ENCODE peak calls at places on chromosomes 13 and 19, in six cellular contexts. V is progenitor cell of endocrine pancreas, Y is Peyer's patch, I is breast epithelium, E is pancreas, L is B cell. K is an unnamed sample.

GRCh38 chr19:53595510-53595867 is 36.3 kb upstream of the DPRX start:
- DNase-seq in Y (no peak), I (no peak), E (no peak), L (no peak), V (no peak), K (no peak)

GRCh38 chr13:95714142-95714832 is 37.3 kb downstream of the DNAJC3 start:
- DNase-seq in L (no peak), V (no peak), I (no peak), E (no peak), Y (no peak), K (no peak)

GRCh38 chr19:15457701-15458484 is 6.5 kb downstream of the RASAL3 start:
- DNase-seq in V (no peak), L (peak), Y (no peak), I (no peak), E (no peak), K (no peak)

GRCh38 chr13:29523199-29523931 is 72.1 kb downstream of the SLC7A1 start:
- DNase-seq in I (no peak), E (peak), L (no peak), Y (peak), V (no peak), K (no peak)

GRCh38 chr13:74187564-74187963 is 53.4 kb upstream of the KLF12 start:
- DNase-seq in L (no peak), Y (no peak), I (no peak), V (no peak), E (no peak), K (no peak)

GRCh38 chr13:113158946-113159345 is 498 bp downstream of the PROZ start:
- DNase-seq in E (no peak), I (no peak), L (no peak), V (no peak), Y (no peak), K (no peak)

GRCh38 chr13:112943309-112944125 is 25.5 kb upstream of the MCF2L start:
- DNase-seq in I (no peak), Y (peak), V (peak), L (peak), E (peak), K (no peak)

GRCh38 chr13:79492313-79492798 is 11.4 kb downstream of the NDFIP2 start:
- DNase-seq in L (no peak), E (no peak), I (no peak), V (no peak), Y (no peak), K (no peak)

GRCh38 chr13:76754414-76754813 is 131.8 kb downstream of the KCTD12 start:
- DNase-seq in I (no peak), V (no peak), E (no peak), Y (no peak), L (no peak), K (no peak)

GRCh38 chr19:12932392-12933286 is 872 bp downstream of the FARSA start:
- DNase-seq in I (no peak), L (peak), E (no peak), V (no peak), Y (no peak), K (no peak)

GRCh38 chr19:49097453-49098288 is 12.4 kb downstream of the SNRNP70 start:
- DNase-seq in Y (peak), E (peak), L (peak), V (peak), I (peak), K (peak)

GRCh38 chr19:46413262-46414031 is at the start of gene CCDC8:
- DNase-seq in V (peak), E (peak), Y (no peak), L (no peak), I (peak), K (no peak)

GRCh38 chr19:33064117-33064777 is 441 bp downstream of the RHPN2 start:
- DNase-seq in Y (peak), E (peak), I (no peak), V (peak), L (peak), K (no peak)

GRCh38 chr19:45526143-45526542 is 18.9 kb downstream of the VASP start:
- DNase-seq in I (peak), E (no peak), L (no peak), V (no peak), Y (peak), K (no peak)

GRCh38 chr13:40660692-40661091 is 5.7 kb downstream of the FOXO1 start:
- DNase-seq in I (no peak), V (no peak), L (no peak), E (no peak), Y (no peak), K (no peak)
- TF ChIP-seq CTCF in I (no peak), V (no peak), L (no peak), E (no peak), Y (no peak), K (no peak)

GRCh38 chr19:19661675-19662251 is 1.7 kb downstream of the ATP13A1 start:
- DNase-seq in V (no peak), I (no peak), L (peak), Y (no peak), E (no peak), K (no peak)

GRCh38 chr19:19662866-19663291 is 597 bp downstream of the ATP13A1 start:
- DNase-seq in Y (no peak), E (no peak), I (no peak), L (no peak), V (no peak), K (no peak)

GRCh38 chr19:19661141-19661674 is 2.3 kb downstream of the ATP13A1 start:
- DNase-seq in L (no peak), V (no peak), I (no peak), Y (no peak), E (no peak), K (no peak)

GRCh38 chr19:19662344-19662743 is 1.1 kb downstream of the ATP13A1 start:
- DNase-seq in E (no peak), V (no peak), I (no peak), L (no peak), Y (no peak), K (no peak)

GRCh38 chr19:19663292-19664120 is at the start of gene ATP13A1:
- DNase-seq in L (peak), Y (peak), V (peak), E (peak), I (peak), K (peak)
- TF ChIP-seq CTCF in L (peak), Y (no peak), V (peak), E (no peak), I (peak), K (peak)

DNA sequence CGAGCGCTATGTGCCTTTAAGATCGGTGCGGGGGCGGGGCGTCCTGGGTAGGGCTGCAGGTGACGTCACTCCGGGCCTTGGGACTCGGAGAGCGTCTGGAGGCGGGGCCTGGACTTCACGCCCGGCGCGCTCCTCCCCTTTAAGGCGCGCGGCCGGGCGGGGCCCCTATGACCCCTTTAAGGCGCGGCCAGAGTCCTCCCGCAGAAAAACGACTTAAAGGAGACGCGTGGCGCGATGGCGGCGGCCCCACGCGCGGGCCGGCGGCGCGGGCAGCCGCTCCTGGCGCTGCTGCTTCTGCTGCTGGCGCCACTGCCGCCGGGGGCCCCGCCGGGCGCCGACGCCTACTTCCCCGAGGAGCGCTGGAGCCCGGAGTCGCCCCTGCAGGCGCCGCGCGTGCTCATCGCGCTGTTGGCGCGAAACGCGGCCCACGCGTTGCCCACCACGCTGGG is at the start of gene COLGALT1:
- DNase-seq in V (peak), I (peak), L (peak), Y (peak), E (peak), K (peak)
- TF ChIP-seq CTCF in V (no peak), I (no peak), L (no peak), Y (no peak), E (no peak), K (no peak)

GRCh38 chr19:3593156-3593555 is 7.9 kb downstream of the GIPC3 start:
- DNase-seq in V (no peak), Y (no peak), L (no peak), I (no peak), E (no peak), K (no peak)
- TF ChIP-seq CTCF in V (no peak), Y (no peak), L (no peak), I (no peak), E (no peak), K (no peak)

DNA sequence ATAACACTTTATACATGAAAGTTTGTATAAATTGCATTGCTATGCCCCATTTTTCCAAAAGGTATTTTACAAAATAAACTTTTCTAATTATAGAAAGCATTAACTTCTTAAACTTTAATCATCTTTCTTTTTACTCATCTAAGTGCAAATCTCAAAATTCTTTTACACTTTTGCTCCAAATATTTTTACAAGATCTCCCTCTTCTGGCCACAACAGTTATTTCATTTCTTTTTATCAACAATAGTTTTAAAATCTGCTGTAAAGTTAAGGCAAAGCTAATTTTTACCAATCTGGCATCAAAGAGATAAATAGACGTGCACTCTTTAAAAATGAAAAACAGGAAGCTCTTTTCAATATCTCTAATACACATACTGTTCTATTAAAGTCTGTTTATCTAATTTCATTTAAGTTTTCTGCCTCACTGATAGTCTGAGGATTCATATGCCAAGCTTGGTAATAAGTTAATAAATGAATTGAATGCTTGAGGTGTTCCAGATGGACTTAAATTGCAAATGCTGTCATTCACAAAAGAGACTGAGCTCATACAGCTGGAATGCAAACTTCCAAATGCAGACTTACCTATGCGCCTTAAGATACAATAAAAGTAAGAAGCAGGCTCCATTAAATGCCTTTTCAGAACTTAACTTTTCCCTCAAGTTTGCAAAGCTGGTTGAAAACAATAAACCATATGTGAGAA is 583.0 kb upstream of the ATXN8OS start:
- DNase-seq in L (no peak), Y (no peak), I (no peak), V (no peak), E (no peak), K (no peak)
- TF ChIP-seq CTCF in L (no peak), Y (no peak), I (no peak), V (peak), E (peak), K (no peak)